ENCODE peak calls at places on chromosomes 13 and 19, in ten cellular contexts. L is gastrocnemius medialis, N is left lung, C is cardiac muscle cell, S is dorsolateral prefrontal cortex, M is BE2C, K is right cardiac atrium, R is neural progenitor cell, J is lung, G is heart left ventricle. V is an unnamed sample.

GRCh38 chr13:33169273-33169980 is 116.1 kb downstream of the STARD13 start:
- DNase-seq in K (no peak), R (no peak), N (no peak), C (no peak), L (no peak), S (no peak), M (no peak), G (no peak), J (no peak), V (no peak)

GRCh38 chr13:111337206-111337605 is 16.8 kb downstream of the TEX29 start:
- DNase-seq in L (no peak), S (no peak), G (no peak), N (no peak), J (peak; percentile 20), K (no peak), R (no peak), M (no peak), C (no peak), V (no peak)

GRCh38 chr19:40139533-40140287 is 49.0 kb upstream of the ZNF780A start:
- DNase-seq in J (no peak), R (peak; percentile 62), N (no peak), K (no peak), M (no peak), S (no peak), L (no peak), G (no peak), C (peak; percentile 51), V (no peak)

GRCh38 chr13:46633416-46633815 is 80.4 kb downstream of the LRCH1 start:
- DNase-seq in C (no peak), L (no peak), R (no peak), G (no peak), M (no peak), K (no peak), J (no peak), S (no peak), N (no peak), V (no peak)

GRCh38 chr19:1251233-1251502 is 2.8 kb downstream of the MIDN start:
- DNase-seq in G (no peak), K (peak; percentile 93), L (no peak), M (peak; percentile 79), R (peak; percentile 60), S (no peak), C (peak; percentile 60), N (no peak), J (no peak), V (peak; percentile 78)

GRCh38 chr19:2048104-2048958 is 2.7 kb downstream of the MKNK2 start:
- DNase-seq in G (no peak), K (peak; percentile 58), M (no peak), L (peak; percentile 41), C (no peak), S (no peak), N (no peak), R (no peak), J (no peak), V (no peak)

GRCh38 chr19:3047307-3048189 is 14.7 kb downstream of the TLE5 start:
- DNase-seq in J (peak; percentile 73), R (peak; percentile 92), K (peak; percentile 93), S (no peak), N (peak; percentile 81), M (peak; percentile 65), L (peak; percentile 84), C (peak; percentile 80), G (peak; percentile 69), V (peak; percentile 91)

GRCh38 chr13:50911051-50911690 is 1.6 kb downstream of the RNASEH2B start:
- DNase-seq in C (peak; percentile 59), G (no peak), M (no peak), S (no peak), R (peak; percentile 39), K (no peak), N (no peak), L (no peak), J (no peak), V (no peak)

GRCh38 chr19:50720921-50721291 is 1.3 kb upstream of the SHANK1 start:
- DNase-seq in N (no peak), G (no peak), M (no peak), S (no peak), L (no peak), K (peak; percentile 37), J (no peak), R (peak; percentile 38), C (no peak), V (no peak)

GRCh38 chr19:50720181-50720920 is 749 bp upstream of the SHANK1 start:
- DNase-seq in C (no peak), L (no peak), J (no peak), R (no peak), K (no peak), S (no peak), N (no peak), M (no peak), G (no peak), V (no peak)

GRCh38 chr19:50722248-50723013 is 733 bp upstream of the CLEC11A start:
- DNase-seq in R (no peak), C (no peak), S (no peak), N (no peak), L (no peak), G (no peak), J (no peak), M (no peak), K (no peak), V (no peak)

GRCh38 chr19:50723069-50723468 is at the start of gene CLEC11A:
- DNase-seq in L (no peak), J (no peak), G (peak; percentile 77), N (peak; percentile 50), R (no peak), M (no peak), C (no peak), K (peak; percentile 86), S (no peak), V (peak; percentile 72)

DNA sequence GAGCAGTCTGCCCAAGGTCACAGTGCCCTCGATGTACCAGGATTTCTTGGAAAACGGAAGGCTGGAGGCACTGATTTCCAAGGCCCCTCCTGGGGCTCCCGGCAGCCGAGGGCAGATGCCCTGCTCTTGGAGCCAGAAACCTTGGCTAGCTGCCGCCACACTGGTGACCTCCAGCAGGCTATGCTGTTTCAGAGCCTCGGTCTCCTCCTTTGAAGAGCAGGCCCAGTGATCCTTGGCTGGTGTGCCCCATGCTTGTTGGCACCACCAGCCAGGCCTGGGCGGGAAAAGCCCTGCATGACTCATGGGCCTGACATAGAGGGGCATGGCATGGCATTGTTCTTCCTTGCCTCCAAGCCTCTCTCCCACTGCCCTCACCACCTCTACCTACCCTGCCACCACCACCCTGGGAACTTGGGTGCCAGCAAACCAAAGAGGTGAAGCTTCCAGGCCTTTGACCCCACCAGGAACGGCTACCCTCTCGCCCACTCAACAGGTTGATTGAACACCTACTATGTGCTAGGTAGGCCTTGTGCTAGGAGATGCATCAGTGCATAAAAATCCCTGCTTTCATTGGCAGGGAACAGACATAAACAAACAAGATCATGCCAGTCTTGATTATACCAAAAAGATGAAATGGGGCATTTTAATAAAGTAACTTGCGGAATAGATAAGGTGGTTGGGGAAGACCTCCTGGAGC is 1.6 kb upstream of the CLEC11A start:
- DNase-seq in M (no peak), J (no peak), C (no peak), N (no peak), L (no peak), S (no peak), R (no peak), G (no peak), K (no peak), V (no peak)
- H3K27me3 ChIP-seq in M (peaks cover 16% of the 10 kb centered on the region), J (no peaks in the 10 kb centered on the region), C (peaks cover 29% of the 10 kb centered on the region), N (peaks cover 18% of the 10 kb centered on the region), L (peaks cover 26% of the 10 kb centered on the region), S (no peaks in the 10 kb centered on the region), R (peaks cover 98% of the 10 kb centered on the region), G (peaks cover 40% of the 10 kb centered on the region), K (no peaks in the 10 kb centered on the region), V (no peaks in the 10 kb centered on the region)

GRCh38 chr19:14782978-14783545 is 4.7 kb upstream of the ADGRE2 start:
- DNase-seq in S (no peak), L (no peak), N (no peak), R (no peak), K (no peak), C (no peak), J (no peak), M (no peak), G (no peak), V (no peak)

GRCh38 chr19:14786421-14786851 is 8.1 kb upstream of the ADGRE2 start:
- DNase-seq in S (no peak), J (no peak), R (peak; percentile 80), L (no peak), M (peak; percentile 20), C (peak; percentile 25), N (peak; percentile 43), K (no peak), G (no peak), V (no peak)
- H3K4me3 ChIP-seq in S (no peak overlapping the region), J (no peak overlapping the region), R (peak overlapping the region; percentile 12), L (no peak overlapping the region), M (no peak overlapping the region), C (no peak overlapping the region), N (no peak overlapping the region), K (no peak overlapping the region), G (no peak overlapping the region), V (no peak overlapping the region)

GRCh38 chr19:41904118-41904870 is 21.3 kb downstream of the ARHGEF1 start:
- DNase-seq in N (peak; percentile 90), L (no peak), S (no peak), M (no peak), R (no peak), K (no peak), C (no peak), G (no peak), J (peak; percentile 92), V (no peak)
- H3K27me3 ChIP-seq in N (no peaks in the 10 kb centered on the region), L (no peaks in the 10 kb centered on the region), S (no peaks in the 10 kb centered on the region), M (no peaks in the 10 kb centered on the region), R (peaks cover 7% of the 10 kb centered on the region), K (no peaks in the 10 kb centered on the region), C (peaks cover 7% of the 10 kb centered on the region), G (no peaks in the 10 kb centered on the region), J (no peaks in the 10 kb centered on the region), V (no peaks in the 10 kb centered on the region)

GRCh38 chr19:7216373-7216902 is 77.8 kb downstream of the INSR start:
- DNase-seq in M (no peak), C (no peak), K (no peak), G (no peak), J (no peak), L (no peak), S (no peak), R (no peak), N (no peak), V (no peak)

GRCh38 chr19:7214329-7215089 is 79.7 kb downstream of the INSR start:
- DNase-seq in K (no peak), S (no peak), N (no peak), G (no peak), L (no peak), J (no peak), R (no peak), C (no peak), M (no peak), V (no peak)

GRCh38 chr19:7215176-7215575 is 79.0 kb downstream of the INSR start:
- DNase-seq in N (no peak), C (no peak), L (no peak), J (no peak), R (no peak), S (no peak), M (no peak), G (no peak), K (no peak), V (no peak)

GRCh38 chr19:7211191-7211988 is 82.8 kb downstream of the INSR start:
- DNase-seq in C (peak; percentile 55), J (no peak), L (no peak), N (no peak), S (no peak), M (no peak), R (no peak), K (peak; percentile 89), G (peak; percentile 73), V (peak; percentile 48)

DNA sequence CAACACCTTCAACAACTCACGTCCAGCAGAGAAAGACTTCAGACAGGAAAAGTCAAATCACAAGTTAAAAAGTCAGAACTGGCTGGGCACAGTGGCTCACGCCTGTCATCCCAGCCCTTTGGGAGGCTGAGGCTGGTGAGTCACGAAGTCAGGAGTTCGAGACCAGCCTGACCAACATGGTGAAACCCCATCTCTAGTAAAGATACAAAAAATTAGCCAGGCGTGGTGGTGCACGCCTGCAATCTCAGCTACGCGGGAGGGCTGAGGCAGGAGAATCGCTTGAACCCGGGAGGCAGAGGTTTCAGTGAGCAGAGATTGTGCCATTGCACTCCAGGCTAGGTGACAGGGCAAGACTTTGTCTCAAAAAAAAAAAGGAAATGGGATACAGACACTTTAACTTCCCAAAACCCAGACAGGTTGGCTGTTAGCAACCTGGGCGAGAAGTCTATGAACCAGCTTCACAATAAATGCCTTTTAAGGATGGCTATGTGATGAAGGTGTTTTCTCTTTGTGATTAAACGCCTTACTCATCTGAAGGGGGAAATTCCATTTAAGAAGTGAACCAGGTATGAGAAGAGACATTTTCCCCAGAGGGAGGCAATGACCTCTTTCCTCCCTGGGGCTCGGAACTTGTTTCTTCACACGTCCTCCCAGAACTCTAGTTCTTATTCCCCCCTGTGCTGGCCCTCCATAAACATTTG is 80.4 kb downstream of the INSR start:
- DNase-seq in G (no peak), N (no peak), M (no peak), S (no peak), C (no peak), L (no peak), R (no peak), K (no peak), J (no peak), V (no peak)
- H3K4me3 ChIP-seq in G (no peak overlapping the region), N (no peak overlapping the region), M (no peak overlapping the region), S (no peak overlapping the region), C (no peak overlapping the region), L (no peak overlapping the region), R (no peak overlapping the region), K (no peak overlapping the region), J (no peak overlapping the region), V (no peak overlapping the region)